ENCODE peak calls at places on chromosomes 16 and 17, in five cellular contexts. K is suprapubic skin, J is tibial nerve, G is neural crest cell, L is fibroblast of pulmonary artery. Q is an unnamed sample.

GRCh38 chr17:48261297-48261880 is 153.8 kb downstream of the SNX11 start:
- DNase-seq in K (no peak), J (no peak), G (peak; percentile 6), L (no peak), Q (no peak)

GRCh38 chr16:50229149-50229726 is 37.1 kb upstream of the ADCY7 start:
- DNase-seq in K (no peak), J (no peak), G (no peak), L (no peak), Q (no peak)

GRCh38 chr17:10286324-10286723 is 86.5 kb downstream of the MYH13 start:
- DNase-seq in K (no peak), J (no peak), G (no peak), L (peak; percentile 38), Q (no peak)

GRCh38 chr17:5282639-5283217 is 644 bp downstream of the RABEP1 start:
- DNase-seq in K (no peak), J (no peak), G (no peak), L (peak; percentile 17), Q (no peak)

GRCh38 chr16:86480444-86480843 is 29.9 kb upstream of the FOXF1 start:
- DNase-seq in K (no peak), J (no peak), G (no peak), L (no peak), Q (no peak)

GRCh38 chr16:67653131-67654068 is 6.7 kb downstream of the ACD start:
- DNase-seq in K (no peak), J (no peak), G (no peak), L (no peak), Q (peak; percentile 53)

GRCh38 chr17:79053251-79053925 is 21.2 kb upstream of the ENGASE start:
- DNase-seq in K (no peak), J (no peak), G (no peak), L (peak; percentile 40), Q (no peak)

GRCh38 chr17:60573139-60573975 is 26.6 kb upstream of the PPM1D start:
- DNase-seq in K (no peak), J (no peak), G (no peak), L (peak; percentile 92), Q (no peak)

GRCh38 chr17:32755045-32755805 is 121.7 kb downstream of the MYO1D start:
- DNase-seq in K (no peak), J (no peak), G (no peak), L (peak; percentile 86), Q (peak; percentile 37)

GRCh38 chr16:17173134-17173729 is 297.5 kb downstream of the XYLT1 start:
- DNase-seq in K (no peak), J (peak; percentile 18), G (no peak), L (peak; percentile 32), Q (no peak)

GRCh38 chr16:88827727-88828126 is 16.0 kb upstream of the APRT start:
- DNase-seq in K (no peak), J (no peak), G (no peak), L (no peak), Q (no peak)

GRCh38 chr17:83176956-83177583 is 97.7 kb downstream of the METRNL start:
- DNase-seq in K (no peak), J (peak; percentile 8), G (no peak), L (no peak), Q (no peak)

GRCh38 chr16:17149904-17150483 is 320.8 kb downstream of the XYLT1 start:
- DNase-seq in K (no peak), J (no peak), G (no peak), L (no peak), Q (no peak)

GRCh38 chr17:62892069-62892675 is 73.9 kb upstream of the TANC2 start:
- DNase-seq in K (no peak), J (no peak), G (no peak), L (no peak), Q (no peak)

GRCh38 chr17:18951941-18952842 is at the start of gene SLC5A10:
- DNase-seq in K (no peak), J (no peak), G (no peak), L (no peak), Q (no peak)

GRCh38 chr16:87016636-87017035 is 300.6 kb downstream of the C16orf95 start:
- DNase-seq in K (no peak), J (no peak), G (no peak), L (no peak), Q (no peak)

GRCh38 chr16:1895068-1895467 is 23.1 kb upstream of the MEIOB start:
- DNase-seq in K (no peak), J (no peak), G (no peak), L (no peak), Q (no peak)

GRCh38 chr17:56313201-56313600 is 159.9 kb downstream of the ANKFN1 start:
- DNase-seq in K (no peak), J (no peak), G (no peak), L (no peak), Q (no peak)

GRCh38 chr17:50421308-50422031 is 4.5 kb upstream of the ACSF2 start:
- DNase-seq in K (no peak), J (no peak), G (no peak), L (peak; percentile 32), Q (peak; percentile 72)

GRCh38 chr17:61806081-61806828 is 57.1 kb downstream of the BRIP1 start:
- DNase-seq in K (no peak), J (no peak), G (no peak), L (no peak), Q (no peak)

DNA sequence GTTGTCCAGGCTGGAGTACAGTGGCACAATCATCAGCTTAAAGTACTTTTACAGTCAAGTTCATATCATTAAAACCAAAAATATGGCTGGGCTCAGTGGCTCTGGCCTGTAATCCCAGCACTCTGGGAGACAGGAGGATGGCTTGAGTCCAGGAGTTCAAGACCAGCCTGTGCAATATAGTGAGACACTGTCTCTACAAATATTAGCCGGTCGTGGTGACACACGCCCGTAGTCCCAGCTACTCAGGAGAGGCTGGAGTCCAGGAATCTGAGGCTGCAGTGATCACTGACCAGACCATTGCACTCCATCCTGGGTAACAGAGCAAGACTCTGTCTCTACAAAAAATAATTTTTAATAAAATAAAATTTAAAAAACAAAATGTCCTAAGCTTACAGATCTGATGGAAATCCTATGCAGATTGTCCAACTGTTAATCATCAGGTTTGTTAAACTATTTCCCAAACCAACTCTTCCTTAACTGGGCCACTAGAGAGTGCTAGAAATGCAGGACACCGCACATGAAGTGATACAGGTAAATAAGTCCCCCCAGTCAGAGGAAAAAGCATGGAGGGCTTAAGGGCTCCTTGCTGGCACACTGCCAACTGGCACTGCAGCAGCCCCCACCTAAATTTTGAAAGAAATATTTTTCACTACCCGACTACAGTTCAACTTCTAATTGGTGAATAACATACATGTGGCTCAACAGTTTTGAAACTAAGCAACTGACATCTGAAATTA is 2.8 kb downstream of the USP22 start:
- DNase-seq in K (no peak), J (no peak), G (no peak), L (peak; percentile 63), Q (no peak)
- TF ChIP-seq CTCF in K (peak; percentile 12), J (peak; percentile 19), G (peak; percentile 59), L (peak; percentile 57), Q (peak; percentile 7)

DNA sequence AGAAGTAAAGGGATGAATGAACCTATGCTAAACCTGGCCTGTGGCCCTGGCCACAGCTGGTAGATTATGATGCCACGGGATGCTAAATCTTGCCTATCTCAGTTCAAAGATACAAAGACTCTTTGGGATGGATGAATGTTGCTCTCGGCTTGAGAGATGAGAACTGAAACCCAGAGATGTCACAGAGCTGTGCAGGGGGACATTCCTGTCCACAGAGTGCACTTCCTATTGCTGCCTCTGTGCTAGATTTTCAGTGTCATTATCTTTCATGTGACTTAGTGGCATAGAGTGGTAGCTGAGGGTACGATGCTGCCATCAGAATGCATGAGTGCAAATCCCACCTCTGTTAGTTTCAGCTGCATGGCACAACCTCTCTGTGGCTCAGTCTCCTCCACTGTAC is 2.3 kb upstream of the MT1M start:
- DNase-seq in K (no peak), J (no peak), G (no peak), L (no peak), Q (peak; percentile 84)
- TF ChIP-seq CTCF in K (no peak), J (no peak), G (no peak), L (no peak), Q (no peak)

DNA sequence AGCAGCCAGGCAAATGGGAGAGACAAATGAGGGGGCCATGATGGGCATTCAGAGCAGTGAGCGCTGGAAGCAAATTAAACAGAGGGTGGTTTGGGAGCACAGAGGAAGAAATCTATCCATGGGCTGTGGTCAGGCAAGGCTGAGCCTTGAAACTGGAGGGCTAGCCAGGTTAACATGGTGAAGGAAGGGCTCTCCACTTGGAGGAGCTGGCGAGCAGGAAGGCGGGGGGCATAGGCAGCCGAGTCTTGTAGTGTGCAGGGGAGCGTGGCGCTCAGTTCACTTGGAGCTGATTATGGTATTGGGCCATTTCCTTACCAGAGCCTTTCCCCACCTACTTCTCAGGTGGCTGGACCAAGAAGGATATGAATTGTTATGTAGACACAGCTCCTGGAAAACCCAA is 189.7 kb downstream of the SNX29 start:
- DNase-seq in K (no peak), J (no peak), G (no peak), L (no peak), Q (no peak)
- TF ChIP-seq CTCF in K (no peak), J (no peak), G (no peak), L (no peak), Q (no peak)

GRCh38 chr16:70253291-70254094 is 1.8 kb upstream of the EXOSC6 start:
- DNase-seq in K (no peak), J (no peak), G (peak; percentile 60), L (peak; percentile 59), Q (peak; percentile 47)
- TF ChIP-seq CTCF in K (peak; percentile 56), J (peak; percentile 21), G (peak; percentile 66), L (peak; percentile 59), Q (peak; percentile 23)

GRCh38 chr17:31434404-31435050 is 43.1 kb downstream of the RAB11FIP4 start:
- DNase-seq in K (no peak), J (no peak), G (no peak), L (no peak), Q (no peak)

GRCh38 chr17:31437720-31438400 is 46.4 kb downstream of the RAB11FIP4 start:
- DNase-seq in K (no peak), J (no peak), G (no peak), L (no peak), Q (no peak)

GRCh38 chr17:31433811-31434210 is 42.3 kb downstream of the RAB11FIP4 start:
- DNase-seq in K (no peak), J (no peak), G (no peak), L (no peak), Q (no peak)

GRCh38 chr17:31433091-31433790 is 41.8 kb downstream of the RAB11FIP4 start:
- DNase-seq in K (no peak), J (no peak), G (no peak), L (no peak), Q (peak; percentile 44)

GRCh38 chr17:31435581-31435980 is 44.1 kb downstream of the RAB11FIP4 start:
- DNase-seq in K (no peak), J (no peak), G (no peak), L (no peak), Q (no peak)
- TF ChIP-seq CTCF in K (no peak), J (no peak), G (no peak), L (no peak), Q (no peak)

GRCh38 chr17:75069783-75070182 is 18.0 kb upstream of the SLC16A5 start:
- DNase-seq in K (no peak), J (no peak), G (no peak), L (no peak), Q (no peak)
- TF ChIP-seq CTCF in K (no peak), J (no peak), G (no peak), L (peak; percentile 38), Q (peak; percentile 6)

Q was measured in GM20000.